ENCODE peak calls at places on chromosomes 5 and 9, in five cellular contexts. L is heart right ventricle, K is IMR-90, E is cardiac fibroblast, B is tibial artery. O is an unnamed sample.

GRCh38 chr9:136011703-136012496 is 50.7 kb upstream of the UBAC1 start:
- DNase-seq in L (peak; percentile 89), K (peak; percentile 59), E (peak; percentile 75), B (peak; percentile 85), O (peak; percentile 85)

GRCh38 chr5:123460296-123460729 is 37.1 kb upstream of the CEP120 start:
- DNase-seq in L (no peak), K (peak; percentile 71), E (peak; percentile 17), B (no peak), O (no peak)

GRCh38 chr9:4425358-4426045 is 64.8 kb upstream of the SLC1A1 start:
- DNase-seq in L (no peak), K (no peak), E (peak; percentile 42), B (no peak), O (no peak)

GRCh38 chr9:70046274-70047070 is 2.8 kb downstream of the MAMDC2 start:
- DNase-seq in L (no peak), K (no peak), E (no peak), B (peak; percentile 72), O (no peak)

GRCh38 chr5:14699159-14699558 is 34.6 kb downstream of the OTULIN start:
- DNase-seq in L (no peak), K (no peak), E (no peak), B (no peak), O (no peak)

GRCh38 chr9:129163753-129164152 is 14.3 kb downstream of the IER5L start:
- DNase-seq in L (no peak), K (no peak), E (no peak), B (no peak), O (no peak)

GRCh38 chr5:157106668-157107461 is 2.0 kb downstream of the HAVCR2 start:
- DNase-seq in L (peak; percentile 20), K (peak; percentile 3), E (no peak), B (no peak), O (no peak)

GRCh38 chr5:137461636-137462596 is 37.2 kb downstream of the SPOCK1 start:
- DNase-seq in L (no peak), K (no peak), E (no peak), B (no peak), O (peak; percentile 12)

GRCh38 chr9:131117762-131118145 is 7.6 kb upstream of the NUP214 start:
- DNase-seq in L (no peak), K (no peak), E (no peak), B (no peak), O (no peak)

GRCh38 chr5:111782171-111782570 is 25.2 kb upstream of the NREP start:
- DNase-seq in L (no peak), K (peak; percentile 25), E (peak; percentile 78), B (no peak), O (peak; percentile 34)

GRCh38 chr5:73142035-73142434 is 21.7 kb downstream of the TMEM171 start:
- DNase-seq in L (no peak), K (no peak), E (no peak), B (no peak), O (no peak)

GRCh38 chr5:178207183-178207916 is 3.0 kb downstream of the HNRNPAB start:
- DNase-seq in L (peak; percentile 39), K (peak; percentile 67), E (peak; percentile 69), B (no peak), O (peak; percentile 57)

GRCh38 chr5:139636207-139636792 is 11.8 kb upstream of the CXXC5 start:
- DNase-seq in L (no peak), K (no peak), E (peak; percentile 18), B (no peak), O (no peak)
- H3K4me3 ChIP-seq in L (peak overlapping the region; percentile 65), K (no peak overlapping the region), E (no peak overlapping the region), B (no peak overlapping the region), O (no peak overlapping the region)

GRCh38 chr5:113682497-113683136 is 169.1 kb downstream of the YTHDC2 start:
- DNase-seq in L (no peak), K (peak; percentile 8), E (peak; percentile 9), B (no peak), O (no peak)
- TF ChIP-seq CTCF in L (peak; percentile 22), K (peak; percentile 15), E (no peak), B (no peak), O (no peak)

GRCh38 chr9:33748633-33749304 is 46.6 kb upstream of the PRSS3 start:
- DNase-seq in L (no peak), K (no peak), E (no peak), B (no peak), O (no peak)
- H3K4me3 ChIP-seq in L (no peak overlapping the region), K (no peak overlapping the region), E (no peak overlapping the region), B (no peak overlapping the region), O (no peak overlapping the region)

DNA sequence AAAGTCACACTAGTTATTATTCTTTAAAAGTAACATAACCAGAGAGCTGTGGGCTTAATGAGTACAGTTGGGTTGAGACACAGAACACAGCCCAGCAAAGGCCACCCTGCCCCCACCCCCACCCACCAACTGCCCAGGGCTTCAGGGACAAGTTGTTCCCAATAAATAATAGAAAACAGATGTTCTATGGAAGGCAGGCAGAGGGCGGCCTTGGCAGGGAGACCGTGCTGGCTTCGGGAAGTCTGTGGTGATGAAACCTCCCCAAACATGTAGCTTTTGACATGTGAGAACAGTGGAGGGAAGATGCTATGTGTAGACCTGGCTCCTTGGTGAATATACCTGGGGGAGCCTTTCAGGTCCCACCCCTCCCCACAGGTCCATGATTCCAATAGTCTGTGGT is 10.0 kb downstream of the TRAF1 start:
- DNase-seq in L (no peak), K (peak; percentile 64), E (peak; percentile 81), B (peak; percentile 94), O (peak; percentile 94)
- TF ChIP-seq CTCF in L (peak; percentile 17), K (peak; percentile 47), E (peak; percentile 12), B (no peak), O (no peak)

DNA sequence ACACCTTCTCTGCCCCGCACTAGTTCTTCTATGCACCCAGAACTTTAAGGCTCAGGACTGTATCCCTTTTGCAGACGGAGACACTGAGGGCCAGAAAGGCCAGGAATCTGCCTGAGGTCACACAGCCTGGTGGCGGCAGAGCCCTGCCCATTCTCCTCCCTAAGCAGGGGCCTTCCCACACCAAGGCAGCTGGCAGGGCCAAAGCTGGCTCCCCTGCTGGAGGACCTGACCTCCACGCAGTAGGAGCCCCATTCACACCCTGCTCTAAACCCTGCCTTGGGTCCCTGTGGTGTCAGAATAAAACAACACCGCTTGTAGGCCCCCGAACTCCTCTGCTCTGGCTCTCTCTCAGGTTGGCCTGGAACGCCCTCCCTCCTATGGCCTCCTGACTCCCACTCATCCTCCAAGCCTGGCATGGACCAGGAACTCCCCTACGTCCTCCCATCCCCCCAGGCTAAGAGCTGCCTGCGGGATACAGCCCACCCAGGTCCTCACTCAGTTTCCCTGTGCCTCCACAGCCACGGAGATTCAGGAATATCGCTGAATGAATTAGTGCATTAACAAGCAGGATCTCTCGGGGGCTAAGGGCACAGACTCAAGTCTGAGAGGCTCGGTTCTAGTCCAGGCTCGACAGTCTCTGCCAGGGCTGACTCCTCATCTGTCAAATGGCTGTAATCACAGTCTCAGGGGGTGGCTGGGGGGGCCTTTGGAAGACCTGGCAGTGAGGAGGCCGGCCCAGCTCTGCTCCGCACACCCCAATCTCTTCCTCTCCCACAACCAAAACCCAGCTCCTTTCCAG is 2.8 kb downstream of the ST6GALNAC6 start:
- DNase-seq in L (no peak), K (no peak), E (no peak), B (no peak), O (no peak)
- H3K4me3 ChIP-seq in L (peak overlapping the region; percentile 99), K (no peak overlapping the region), E (peak overlapping the region; percentile 32), B (peak overlapping the region; percentile 96), O (peak overlapping the region; percentile 31)

DNA sequence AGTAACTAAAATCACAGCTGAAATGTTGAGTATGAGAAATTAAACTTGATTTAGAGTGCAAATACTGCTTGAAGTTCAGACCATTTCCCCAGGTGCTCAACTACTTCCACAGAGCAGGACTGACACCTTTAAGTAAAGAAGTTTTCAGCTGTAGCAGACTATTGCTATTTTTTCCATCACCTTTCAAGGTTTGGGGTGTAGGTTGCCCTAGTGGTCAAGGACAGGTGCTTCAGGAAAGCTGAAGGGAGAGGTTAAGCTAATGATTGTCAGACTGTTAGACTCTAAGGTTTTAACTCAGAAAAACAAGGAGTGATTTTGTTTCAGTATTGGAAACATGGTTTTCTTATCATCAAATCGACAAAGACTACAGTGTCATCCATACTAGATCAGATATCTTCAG is 162.1 kb downstream of the CCDC192 start:
- DNase-seq in L (no peak), K (no peak), E (no peak), B (no peak), O (no peak)
- TF ChIP-seq CTCF in L (no peak), K (no peak), E (peak; percentile 9), B (no peak), O (no peak)

GRCh38 chr9:14797442-14797841 is 74.9 kb upstream of the CER1 start:
- DNase-seq in L (no peak), K (no peak), E (peak; percentile 17), B (no peak), O (peak; percentile 47)
- H3K4me3 ChIP-seq in L (no peak overlapping the region), K (no peak overlapping the region), E (no peak overlapping the region), B (no peak overlapping the region), O (no peak overlapping the region)

DNA sequence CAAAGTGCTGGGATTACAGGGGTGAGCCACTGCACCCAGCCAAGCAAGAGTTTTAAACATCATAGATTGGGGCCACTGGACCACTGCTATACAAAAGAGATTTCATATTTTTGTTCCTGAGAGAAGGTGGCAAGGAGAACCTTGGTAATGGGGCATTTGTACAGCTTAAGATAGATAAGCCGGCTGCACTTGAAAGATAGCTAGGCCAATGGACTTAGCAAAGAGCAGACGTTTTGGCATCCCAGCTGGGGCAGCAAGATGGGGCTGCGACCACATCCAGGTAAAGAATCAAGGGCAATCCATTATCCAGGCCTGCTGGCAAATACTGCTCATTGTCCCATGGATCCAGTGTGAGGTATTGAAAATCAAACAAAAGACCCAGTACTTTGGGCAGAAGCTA is 3.9 kb upstream of the ISCA1 start:
- DNase-seq in L (no peak), K (no peak), E (no peak), B (no peak), O (no peak)
- TF ChIP-seq CTCF in L (no peak), K (no peak), E (no peak), B (no peak), O (no peak)

GRCh38 chr5:76475936-76476335 is 72.9 kb downstream of the IQGAP2 start:
- DNase-seq in L (no peak), K (no peak), E (no peak), B (no peak), O (no peak)
- H3K4me3 ChIP-seq in L (no peak overlapping the region), K (no peak overlapping the region), E (no peak overlapping the region), B (no peak overlapping the region), O (no peak overlapping the region)

GRCh38 chr9:38032266-38032830 is 36.7 kb downstream of the SHB start:
- DNase-seq in L (no peak), K (no peak), E (no peak), B (no peak), O (no peak)
- TF ChIP-seq CTCF in L (no peak), K (no peak), E (no peak), B (no peak), O (no peak)